ENCODE peak calls at places on chromosomes 3 and 15, in five cellular contexts. O is A549, B is GM23248, Q is fibroblast of lung, V is trophoblast cell. X is an unnamed sample.
A peak's percentile ranks its signal among the peaks of the same experiment; 100 is the strongest.

GRCh38 chr3:138338244-138338643 is 8.6 kb upstream of the NME9 start:
- DNase-seq in O (no peak), Q (no peak), V (no peak), B (no peak), X (no peak)

GRCh38 chr3:41853495-41853894 is 108.4 kb downstream of the ULK4 start:
- DNase-seq in B (no peak), O (no peak), Q (peak; percentile 7), V (no peak), X (peak; percentile 12)

GRCh38 chr3:133276594-133276993 is 123.3 kb upstream of the BFSP2 start:
- DNase-seq in Q (no peak), V (no peak), O (no peak), B (no peak), X (no peak)

GRCh38 chr15:25810631-25811077 is 52.5 kb downstream of the ATP10A start:
- DNase-seq in O (no peak), B (no peak), V (no peak), Q (peak; percentile 70), X (no peak)

GRCh38 chr15:48565560-48566482 is 79.7 kb downstream of the FBN1 start:
- DNase-seq in Q (peak; percentile 87), O (no peak), B (peak; percentile 92), V (peak; percentile 61), X (peak; percentile 91)

GRCh38 chr3:196321162-196321561 is 3.1 kb upstream of the DYNLT2B start:
- DNase-seq in O (no peak), Q (no peak), B (no peak), V (no peak), X (no peak)

GRCh38 chr3:159711560-159712333 is 276.9 kb upstream of the IL12A start:
- DNase-seq in O (peak; percentile 18), V (no peak), B (peak; percentile 94), Q (peak; percentile 93), X (peak; percentile 91)

GRCh38 chr15:64152507-64153387 is 1.2 kb downstream of the SNX22 start:
- DNase-seq in O (no peak), V (no peak), B (no peak), Q (no peak), X (no peak)

GRCh38 chr15:89121414-89121813 is 33.2 kb downstream of the ABHD2 start:
- DNase-seq in B (no peak), V (no peak), Q (no peak), O (no peak), X (no peak)

GRCh38 chr15:75836953-75837321 is 6.3 kb upstream of the UBE2Q2 start:
- DNase-seq in O (no peak), V (no peak), Q (peak; percentile 88), B (peak; percentile 91), X (peak; percentile 84)

GRCh38 chr3:106590259-106590658 is 721.4 kb upstream of the CBLB start:
- DNase-seq in B (peak; percentile 46), O (no peak), Q (no peak), V (no peak), X (no peak)

GRCh38 chr15:63539517-63539916 is 35.1 kb downstream of the USP3 start:
- DNase-seq in V (no peak), B (no peak), O (no peak), Q (no peak), X (no peak)

GRCh38 chr3:170611746-170612145 is 25.9 kb upstream of the SLC7A14 start:
- DNase-seq in B (no peak), O (no peak), V (no peak), Q (no peak), X (no peak)

DNA sequence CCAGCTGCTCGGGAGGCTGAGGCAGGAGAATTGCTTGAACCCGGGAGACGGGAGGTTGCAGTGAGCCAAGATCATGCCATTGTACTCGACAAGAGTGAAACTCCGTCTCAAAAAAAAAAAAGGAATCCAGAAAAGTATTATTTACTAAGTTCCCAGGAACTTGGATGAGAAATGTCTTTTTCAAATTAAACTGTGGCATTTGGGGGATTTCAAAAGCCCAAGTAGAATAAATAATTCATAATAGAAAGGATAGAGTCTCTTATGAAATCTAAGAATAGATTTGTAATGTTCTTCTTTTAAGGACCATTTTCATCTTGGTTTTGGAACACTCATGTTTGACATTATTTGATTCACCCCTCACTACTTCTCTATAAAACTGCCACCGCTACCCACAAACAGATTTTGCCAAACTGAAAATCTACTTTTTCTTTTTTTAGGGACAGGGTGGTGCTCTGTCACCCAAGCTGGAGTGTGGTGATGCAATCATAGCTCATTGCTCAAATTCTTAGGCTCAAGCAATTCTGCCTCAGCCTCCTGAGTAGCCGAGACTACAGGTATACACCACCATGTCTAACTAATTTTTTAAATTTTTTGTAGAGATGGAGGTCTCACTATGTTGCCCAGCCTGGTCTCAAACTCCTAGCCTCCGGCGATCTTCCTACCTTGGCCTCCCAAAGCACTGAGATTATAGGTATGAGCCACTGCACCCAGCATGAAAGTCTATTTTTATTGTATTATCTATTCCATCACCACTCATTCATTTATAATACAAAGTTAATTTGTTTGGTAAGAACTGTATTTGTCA is 99.3 kb downstream of the SENP2 start:
- DNase-seq in V (peak; percentile 96), B (no peak), O (no peak), Q (no peak), X (no peak)
- H3K4me2 ChIP-seq in V (no peak overlapping the region), B (no peak overlapping the region), O (no peak overlapping the region), Q (no peak overlapping the region), X (no peak overlapping the region)

GRCh38 chr3:38116471-38117162 is 20.3 kb downstream of the ACAA1 start:
- DNase-seq in O (no peak), V (no peak), Q (peak; percentile 2), B (peak; percentile 12), X (no peak)

GRCh38 chr3:38117163-38117716 is 19.7 kb downstream of the ACAA1 start:
- DNase-seq in O (no peak), Q (no peak), V (no peak), B (peak; percentile 32), X (no peak)

GRCh38 chr3:38115645-38116427 is 21.1 kb downstream of the ACAA1 start:
- DNase-seq in V (no peak), O (no peak), B (no peak), Q (no peak), X (no peak)

GRCh38 chr3:38114052-38114874 is 22.7 kb downstream of the ACAA1 start:
- DNase-seq in B (no peak), O (no peak), Q (no peak), V (no peak), X (no peak)

DNA sequence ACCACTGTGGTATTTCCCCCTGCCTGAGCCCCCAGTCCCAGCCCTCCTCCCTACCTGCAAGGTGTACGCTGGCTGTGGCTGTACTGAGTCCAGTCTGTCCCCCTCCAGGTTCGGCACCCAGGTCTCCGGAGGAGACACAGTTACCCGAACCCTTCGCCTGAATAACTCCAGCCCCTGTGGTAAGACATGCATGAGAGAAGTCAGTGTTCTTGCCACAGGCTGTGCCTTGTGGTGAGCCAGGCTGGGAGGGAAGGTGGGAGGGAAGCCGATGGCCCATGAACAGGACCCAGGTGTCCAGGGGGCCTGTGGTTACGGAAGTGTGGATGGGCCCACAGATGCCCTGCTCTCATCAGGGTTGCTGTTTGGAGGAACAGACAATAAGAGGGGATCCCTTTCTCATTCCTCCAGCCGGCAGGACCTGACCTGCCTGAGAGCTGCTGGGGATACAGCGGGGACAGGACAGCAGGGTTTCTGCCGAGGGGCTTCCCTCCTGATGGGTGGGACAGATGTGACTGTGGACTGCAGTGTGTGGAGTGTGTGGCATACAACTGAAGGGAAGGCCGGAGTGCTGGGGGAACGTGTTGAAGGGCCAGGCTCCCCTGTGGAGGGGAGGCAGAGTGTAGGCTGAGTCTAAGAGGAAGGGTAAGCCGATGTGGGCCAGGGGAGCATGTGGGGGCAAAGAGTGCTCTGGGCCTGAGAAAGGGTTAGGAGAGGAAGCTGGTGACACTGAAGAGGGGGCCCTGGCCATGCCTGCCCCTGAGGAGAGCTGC is 21.9 kb downstream of the ACAA1 start:
- DNase-seq in V (no peak), B (no peak), Q (no peak), O (no peak), X (no peak)
- H3K4me2 ChIP-seq in V (no peak overlapping the region), B (no peak overlapping the region), Q (no peak overlapping the region), O (no peak overlapping the region), X (no peak overlapping the region)

GRCh38 chr15:70099966-70100494 is 2.3 kb upstream of the TLE3 start:
- DNase-seq in Q (peak; percentile 16), B (peak; percentile 62), O (no peak), V (no peak), X (no peak)

GRCh38 chr15:70101459-70102113 is 3.9 kb upstream of the TLE3 start:
- DNase-seq in Q (peak; percentile 94), V (no peak), B (peak; percentile 80), O (peak; percentile 87), X (peak; percentile 86)

GRCh38 chr15:70100495-70101331 is 3.0 kb upstream of the TLE3 start:
- DNase-seq in O (peak; percentile 58), V (peak; percentile 66), Q (peak; percentile 78), B (peak; percentile 67), X (peak; percentile 39)

GRCh38 chr15:70104227-70104626 is 6.5 kb upstream of the TLE3 start:
- DNase-seq in B (no peak), V (no peak), Q (no peak), O (no peak), X (no peak)

DNA sequence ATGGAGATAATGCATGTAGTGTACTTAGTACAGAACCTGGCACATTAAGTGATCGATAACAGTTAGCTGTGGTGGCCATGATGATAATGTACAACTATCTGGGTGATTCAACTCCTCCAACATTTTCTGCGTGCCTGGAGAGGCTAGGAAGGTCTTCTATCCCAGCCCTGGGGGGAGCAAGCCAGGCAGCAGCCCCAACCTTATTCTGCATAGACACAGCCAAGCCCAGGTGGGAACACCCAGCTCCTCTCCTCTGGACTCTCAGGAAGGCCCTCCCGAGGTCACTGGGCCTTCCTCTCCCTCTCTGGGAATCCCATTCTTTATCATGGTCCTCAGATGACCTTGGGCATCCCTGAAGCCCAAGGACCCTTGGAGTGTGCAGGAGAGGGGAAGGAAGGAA is 5.1 kb upstream of the TLE3 start:
- DNase-seq in B (no peak), V (no peak), O (no peak), Q (no peak), X (no peak)
- H3K4me2 ChIP-seq in B (no peak overlapping the region), V (no peak overlapping the region), O (no peak overlapping the region), Q (no peak overlapping the region), X (no peak overlapping the region)

GRCh38 chr3:183490211-183490601 is 61.8 kb upstream of the MCF2L2 start:
- DNase-seq in V (no peak), B (no peak), O (no peak), Q (no peak), X (no peak)
- H3K4me2 ChIP-seq in V (no peak overlapping the region), B (no peak overlapping the region), O (no peak overlapping the region), Q (no peak overlapping the region), X (no peak overlapping the region)

GRCh38 chr3:157093096-157093495 is 66.9 kb downstream of the CCNL1 start:
- DNase-seq in B (no peak), O (no peak), V (no peak), Q (no peak), X (no peak)

GRCh38 chr3:157097198-157097597 is 62.7 kb downstream of the CCNL1 start:
- DNase-seq in O (no peak), V (no peak), B (no peak), Q (no peak), X (no peak)

GRCh38 chr3:157096328-157096727 is 63.6 kb downstream of the CCNL1 start:
- DNase-seq in V (no peak), O (no peak), Q (no peak), B (no peak), X (no peak)

GRCh38 chr3:157094301-157094700 is 65.6 kb downstream of the CCNL1 start:
- DNase-seq in O (no peak), V (no peak), B (peak; percentile 18), Q (no peak), X (no peak)

GRCh38 chr3:157094751-157095480 is 65.0 kb downstream of the CCNL1 start:
- DNase-seq in O (no peak), Q (peak; percentile 64), B (peak; percentile 43), V (peak; percentile 74), X (peak; percentile 52)
- H3K4me2 ChIP-seq in O (no peak overlapping the region), Q (no peak overlapping the region), B (peak overlapping the region; percentile 0), V (no peak overlapping the region), X (no peak overlapping the region)

X was measured in IMR-90.